ENCODE peak calls at places on chromosomes 11 and 22, in seven cellular contexts. R, G, O, U, P, Q and C are unnamed samples.

GRCh38 chr11:68324695-68325094 is 12.3 kb downstream of the LRP5 start:
- DNase-seq in P (no peak), O (no peak), Q (no peak), U (no peak), R (no peak), G (no peak), C (no peak)

GRCh38 chr11:13486926-13487660 is 8.7 kb downstream of the PTH start:
- DNase-seq in O (no peak), R (peak), G (peak), U (peak), Q (peak), P (peak), C (no peak)

GRCh38 chr11:112554586-112554985 is 293.9 kb upstream of the PLET1 start:
- DNase-seq in P (no peak), R (no peak), U (no peak), G (no peak), O (no peak), Q (no peak), C (no peak)

GRCh38 chr11:19723572-19724342 is 11.1 kb downstream of the NAV2 start:
- DNase-seq in G (no peak), R (peak), P (no peak), U (peak), O (no peak), Q (peak), C (no peak)

GRCh38 chr11:132158091-132158490 is 787.7 kb downstream of the NTM start:
- DNase-seq in O (no peak), Q (peak), G (no peak), P (peak), R (no peak), U (peak), C (no peak)

GRCh38 chr11:107385361-107385982 is 72.2 kb downstream of the CWF19L2 start:
- DNase-seq in R (no peak), P (no peak), Q (no peak), G (no peak), U (no peak), O (no peak), C (no peak)

GRCh38 chr11:116427903-116428637 is 344.7 kb downstream of the BUD13 start:
- DNase-seq in R (no peak), U (no peak), O (no peak), G (no peak), P (no peak), Q (no peak), C (no peak)

GRCh38 chr11:937853-938261 is 12.2 kb downstream of the AP2A2 start:
- DNase-seq in O (no peak), R (no peak), P (no peak), Q (no peak), U (no peak), G (no peak), C (no peak)

GRCh38 chr22:46149493-46149997 is 781 bp upstream of the PPARA start:
- DNase-seq in O (peak), U (peak), G (peak), Q (no peak), P (peak), R (peak), C (no peak)

GRCh38 chr22:43162412-43163150 is 11.2 kb downstream of the TSPO start:
- DNase-seq in O (peak), P (no peak), Q (no peak), G (no peak), U (no peak), R (no peak), C (no peak)

GRCh38 chr22:29581799-29582198 is 886 bp upstream of the NIPSNAP1 start:
- DNase-seq in Q (no peak), O (no peak), R (no peak), G (no peak), U (no peak), P (peak), C (no peak)

GRCh38 chr22:29574762-29575450 is 6.0 kb downstream of the NIPSNAP1 start:
- DNase-seq in U (no peak), O (no peak), R (no peak), G (no peak), Q (no peak), P (no peak), C (no peak)

GRCh38 chr22:29584975-29585374 is 4.1 kb upstream of the NIPSNAP1 start:
- DNase-seq in G (no peak), O (no peak), Q (no peak), R (no peak), U (no peak), P (no peak), C (no peak)

GRCh38 chr22:29578462-29578861 is 2.5 kb downstream of the NIPSNAP1 start:
- DNase-seq in R (no peak), Q (no peak), U (no peak), O (no peak), P (no peak), G (no peak), C (no peak)

DNA sequence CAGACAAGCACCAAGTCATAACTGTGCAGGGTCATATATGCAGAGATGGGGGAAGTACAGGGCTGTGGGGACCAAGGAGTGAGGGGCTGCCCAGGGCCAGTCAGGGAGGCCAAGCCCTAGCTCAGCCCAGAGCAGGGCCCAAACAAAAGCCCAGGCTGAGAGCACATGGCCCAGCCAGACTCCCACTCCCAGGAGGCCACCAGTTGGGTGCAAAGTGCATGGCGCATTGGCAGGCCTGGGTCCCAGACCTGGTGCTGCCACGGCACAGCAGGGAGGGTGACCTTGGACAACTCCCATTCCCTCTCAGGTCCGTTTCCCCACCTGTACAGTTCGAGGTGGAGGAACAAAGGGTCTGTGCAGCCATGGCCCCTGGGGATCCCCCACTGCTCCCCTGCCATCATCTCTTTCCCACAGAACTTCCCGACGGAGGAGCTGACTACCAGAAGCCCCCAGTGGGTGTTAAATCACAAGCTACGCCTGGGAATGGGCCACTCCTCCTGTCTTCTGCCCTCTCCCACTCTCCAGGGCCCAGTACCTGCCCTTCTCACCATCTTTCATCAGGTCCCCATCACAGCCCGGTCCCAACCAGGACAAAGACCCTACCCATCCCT is 608 bp downstream of the NIPSNAP1 start:
- DNase-seq in G (no peak), R (no peak), O (peak), P (peak), Q (no peak), U (peak), C (no peak)
- H3K27ac ChIP-seq in G (peak), R (peak), O (no peak), P (peak), Q (no peak), U (peak), C (peak)

DNA sequence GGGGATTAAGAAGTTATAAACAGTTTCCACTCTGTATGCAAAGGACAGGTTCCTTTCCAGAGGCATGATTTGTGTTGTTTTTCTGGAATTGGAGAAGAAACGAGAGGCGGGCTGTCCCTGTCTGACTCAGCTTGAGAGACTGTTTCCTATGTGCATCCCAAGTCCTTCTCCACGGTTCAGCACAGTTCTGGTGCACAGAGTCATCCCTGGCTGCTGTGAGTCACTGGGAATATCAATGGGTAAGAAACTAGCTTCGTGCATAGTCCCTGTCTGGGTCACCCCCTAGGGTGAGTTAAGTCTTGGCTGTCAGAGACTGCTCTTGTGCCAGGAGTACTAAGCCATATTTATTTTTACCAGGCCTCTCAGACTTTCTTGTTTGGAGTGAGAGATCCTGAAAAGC is 2.4 kb upstream of the LRP4 start:
- DNase-seq in G (no peak), R (no peak), U (peak), O (no peak), P (no peak), Q (peak), C (no peak)
- H3K27ac ChIP-seq in G (peak), R (peak), U (peak), O (no peak), P (no peak), Q (peak), C (peak)

GRCh38 chr11:114230031-114230430 is 66.2 kb upstream of the NNMT start:
- DNase-seq in R (no peak), O (no peak), P (no peak), Q (no peak), G (no peak), U (no peak), C (no peak)

GRCh38 chr11:114229062-114229450 is 67.1 kb upstream of the NNMT start:
- DNase-seq in U (no peak), P (no peak), G (no peak), O (no peak), Q (no peak), R (no peak), C (no peak)

GRCh38 chr11:114226283-114226859 is 69.8 kb upstream of the NNMT start:
- DNase-seq in U (no peak), O (no peak), R (no peak), Q (no peak), G (no peak), P (no peak), C (no peak)

GRCh38 chr11:114225662-114226061 is 70.5 kb upstream of the NNMT start:
- DNase-seq in R (no peak), G (no peak), O (no peak), P (no peak), U (no peak), Q (no peak), C (no peak)

GRCh38 chr11:114228401-114229061 is 67.7 kb upstream of the NNMT start:
- DNase-seq in G (no peak), R (no peak), U (no peak), P (no peak), Q (no peak), O (no peak), C (no peak)
- H3K27ac ChIP-seq in G (no peak), R (no peak), U (no peak), P (no peak), Q (no peak), O (no peak), C (peak)

GRCh38 chr11:76044750-76045320 is 161.5 kb downstream of the WNT11 start:
- DNase-seq in O (no peak), P (no peak), G (no peak), Q (no peak), U (no peak), R (no peak), C (no peak)

GRCh38 chr11:76049506-76049905 is 156.8 kb downstream of the WNT11 start:
- DNase-seq in Q (no peak), R (no peak), P (no peak), U (no peak), G (no peak), O (no peak), C (no peak)

GRCh38 chr11:76048763-76049162 is 157.5 kb downstream of the WNT11 start:
- DNase-seq in Q (no peak), U (no peak), O (no peak), G (no peak), R (no peak), P (peak), C (no peak)

GRCh38 chr11:76047766-76048165 is 158.5 kb downstream of the WNT11 start:
- DNase-seq in P (no peak), U (no peak), Q (no peak), R (no peak), O (no peak), G (no peak), C (no peak)

GRCh38 chr11:76047231-76047630 is 159.1 kb downstream of the WNT11 start:
- DNase-seq in Q (no peak), O (no peak), U (no peak), R (no peak), G (no peak), P (no peak), C (no peak)
- H3K27ac ChIP-seq in Q (no peak), O (no peak), U (no peak), R (no peak), G (no peak), P (no peak), C (no peak)

GRCh38 chr11:71140206-71140919 is 112.0 kb downstream of the SHANK2 start:
- DNase-seq in U (no peak), G (no peak), R (peak), P (no peak), O (no peak), Q (no peak), C (peak)
- H3K27ac ChIP-seq in U (no peak), G (no peak), R (no peak), P (no peak), O (no peak), Q (no peak), C (peak)

GRCh38 chr11:33868646-33869461 is 23.0 kb downstream of the LMO2 start:
- DNase-seq in P (peak), R (no peak), O (peak), G (no peak), Q (no peak), U (no peak), C (no peak)

GRCh38 chr11:33864479-33864878 is 27.4 kb downstream of the LMO2 start:
- DNase-seq in O (no peak), Q (no peak), G (no peak), P (no peak), U (no peak), R (no peak), C (no peak)

GRCh38 chr11:33869511-33870422 is 22.1 kb downstream of the LMO2 start:
- DNase-seq in R (peak), U (peak), Q (peak), P (peak), G (peak), O (peak), C (no peak)

GRCh38 chr11:33867566-33867965 is 24.3 kb downstream of the LMO2 start:
- DNase-seq in U (no peak), R (no peak), G (no peak), Q (no peak), O (no peak), P (no peak), C (no peak)

GRCh38 chr11:33867996-33868645 is 23.8 kb downstream of the LMO2 start:
- DNase-seq in R (no peak), U (no peak), Q (no peak), O (no peak), P (peak), G (no peak), C (no peak)
- H3K27ac ChIP-seq in R (peak), U (no peak), Q (no peak), O (no peak), P (no peak), G (peak), C (peak)

DNA sequence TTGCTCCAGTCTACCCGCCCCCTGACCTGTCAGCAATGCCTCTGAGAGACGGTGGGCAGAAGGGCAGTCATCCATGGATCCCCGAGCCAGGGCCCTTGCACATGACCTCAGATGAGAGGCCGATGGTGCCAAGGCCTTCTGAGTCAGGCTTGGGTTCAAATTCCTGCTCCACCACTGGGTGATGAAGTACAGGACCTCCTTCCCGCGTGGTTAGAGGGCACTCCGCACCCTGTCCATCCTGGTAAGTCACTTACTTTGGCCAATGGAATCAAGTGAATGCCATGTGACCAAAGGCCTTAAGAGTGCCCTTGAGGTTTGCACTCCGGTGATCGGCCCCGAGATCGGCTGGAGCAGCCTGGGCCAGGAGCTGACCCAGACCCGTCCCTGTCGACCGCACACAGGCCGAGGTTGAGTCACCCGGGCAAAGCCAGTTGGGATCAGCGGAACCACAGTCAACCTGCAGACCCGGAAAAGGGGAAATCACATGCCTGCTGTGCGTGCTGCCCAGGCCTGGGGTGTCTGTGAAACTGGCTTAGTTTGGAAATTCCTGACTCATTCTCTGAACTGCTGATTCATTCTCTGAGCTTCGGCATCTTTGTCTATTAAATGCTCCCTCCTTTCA is 48.9 kb downstream of the RTL6 start:
- DNase-seq in G (no peak), Q (peak), P (no peak), R (peak), O (no peak), U (peak), C (no peak)
- H3K27ac ChIP-seq in G (no peak), Q (peak), P (no peak), R (no peak), O (no peak), U (peak), C (no peak)